ENCODE peak calls at places on chromosomes 2 and 18, in six cellular contexts. H, M, X, R, Y and Z are unnamed samples.

GRCh38 chr2:39938035-39938835 is 159.2 kb upstream of the THUMPD2 start:
- DNase-seq in H (no peak), M (no peak), Y (no peak), X (no peak), R (peak), Z (no peak)

GRCh38 chr2:240348522-240348921 is 86.9 kb upstream of the GPC1 start:
- DNase-seq in H (no peak), M (no peak), R (peak), Y (no peak), X (no peak), Z (no peak)

GRCh38 chr2:182038579-182038978 is 52.9 kb downstream of the PPP1R1C start:
- DNase-seq in R (peak), X (no peak), M (no peak), H (no peak), Y (no peak), Z (no peak)

GRCh38 chr2:149320362-149320761 is 10.0 kb upstream of the LYPD6 start:
- DNase-seq in X (no peak), Y (no peak), H (no peak), R (no peak), M (no peak), Z (no peak)

GRCh38 chr2:239192456-239192855 is 208.4 kb downstream of the HDAC4 start:
- DNase-seq in X (no peak), Y (no peak), M (no peak), H (no peak), R (no peak), Z (peak)

GRCh38 chr2:69291004-69291650 is 95.9 kb downstream of the GFPT1 start:
- DNase-seq in H (no peak), Y (no peak), R (peak), X (no peak), M (no peak), Z (no peak)

GRCh38 chr18:46374850-46375249 is 270.7 kb downstream of the HAUS1 start:
- DNase-seq in R (no peak), M (no peak), Y (no peak), H (no peak), X (no peak), Z (no peak)

GRCh38 chr2:135802350-135802749 is 34.6 kb downstream of the LCT start:
- DNase-seq in M (no peak), R (no peak), Y (no peak), X (no peak), H (no peak), Z (no peak)

GRCh38 chr2:112260295-112260625 is 5.4 kb upstream of the ZC3H8 start:
- DNase-seq in X (no peak), M (no peak), Y (no peak), H (no peak), R (no peak), Z (no peak)

GRCh38 chr2:115115135-115115534 is 672.7 kb downstream of the DPP10 start:
- DNase-seq in Y (no peak), X (no peak), M (no peak), R (no peak), H (no peak), Z (no peak)

GRCh38 chr2:172086349-172087190 is 1.3 kb downstream of the DLX1 start:
- DNase-seq in M (no peak), R (no peak), Y (no peak), H (peak), X (peak), Z (no peak)

GRCh38 chr2:121530563-121531334 is at the start of gene RNU4ATAC:
- DNase-seq in M (peak), R (peak), X (peak), Y (peak), H (peak), Z (peak)

GRCh38 chr2:241911551-241911950 is 42.0 kb downstream of the RTP5 start:
- DNase-seq in H (no peak), R (no peak), Y (no peak), X (no peak), M (no peak), Z (no peak)

GRCh38 chr2:128354161-128354560 is 35.5 kb upstream of the HS6ST1 start:
- DNase-seq in H (no peak), Y (no peak), R (no peak), X (no peak), M (no peak), Z (no peak)

GRCh38 chr2:40118622-40119021 is 333.3 kb downstream of the SLC8A1 start:
- DNase-seq in R (no peak), M (no peak), Y (no peak), H (no peak), X (no peak), Z (no peak)

GRCh38 chr2:230794472-230794871 is 70.3 kb upstream of the ITM2C start:
- DNase-seq in X (no peak), H (no peak), M (no peak), Y (no peak), R (peak), Z (no peak)

GRCh38 chr18:36284671-36285295 is 12.7 kb upstream of the FHOD3 start:
- DNase-seq in M (no peak), X (peak), Y (no peak), R (peak), H (peak), Z (no peak)

GRCh38 chr2:231563378-231563961 is 29.2 kb upstream of the TEX44 start:
- DNase-seq in R (peak), M (peak), X (peak), Y (peak), H (peak), Z (no peak)

GRCh38 chr2:85737481-85737880 is 16.3 kb upstream of the ATOH8 start:
- DNase-seq in H (peak), Y (no peak), M (peak), R (peak), X (no peak), Z (peak)

GRCh38 chr2:12824304-12824761 is 107.6 kb downstream of the TRIB2 start:
- DNase-seq in X (no peak), H (no peak), R (no peak), Y (no peak), M (no peak), Z (no peak)

GRCh38 chr2:170696948-170697347 is 18.2 kb upstream of the SP5 start:
- DNase-seq in R (no peak), H (no peak), Y (no peak), M (no peak), X (no peak), Z (no peak)

GRCh38 chr2:239918749-239919148 is 106.4 kb downstream of the NDUFA10 start:
- DNase-seq in H (no peak), X (no peak), M (no peak), Y (no peak), R (no peak), Z (peak)

GRCh38 chr2:152471499-152471898 is 136.5 kb downstream of the FMNL2 start:
- DNase-seq in Y (no peak), R (no peak), X (no peak), M (no peak), H (no peak), Z (no peak)

GRCh38 chr2:118433566-118433965 is 345.3 kb downstream of the INSIG2 start:
- DNase-seq in R (no peak), M (no peak), X (no peak), Y (no peak), H (no peak), Z (no peak)

GRCh38 chr2:117523267-117523666 is 291.2 kb upstream of the DDX18 start:
- DNase-seq in M (peak), R (peak), H (peak), X (no peak), Y (no peak), Z (no peak)

GRCh38 chr2:73175663-73176204 is 26.6 kb upstream of the NOTO start:
- DNase-seq in H (peak), Y (no peak), M (peak), X (peak), R (peak), Z (peak)

GRCh38 chr2:237465515-237466227 is 21.4 kb upstream of the MLPH start:
- DNase-seq in H (no peak), X (no peak), M (no peak), R (peak), Y (no peak), Z (no peak)

GRCh38 chr2:157185828-157186227 is 71.7 kb upstream of the GALNT5 start:
- DNase-seq in H (no peak), X (no peak), M (no peak), R (peak), Y (no peak), Z (no peak)

GRCh38 chr18:74395630-74396251 is 61.4 kb downstream of the DIPK1C start:
- DNase-seq in H (no peak), M (no peak), Y (no peak), X (no peak), R (no peak), Z (no peak)

GRCh38 chr2:25894135-25894830 is 16.0 kb upstream of the ASXL2 start:
- DNase-seq in M (peak), R (peak), X (no peak), H (no peak), Y (no peak), Z (no peak)

GRCh38 chr2:186751078-186751477 is 57.2 kb downstream of the FAM171B start:
- DNase-seq in Y (no peak), M (no peak), X (no peak), H (no peak), R (no peak), Z (no peak)

GRCh38 chr2:105765415-105766299 is 20.9 kb downstream of the NCK2 start:
- DNase-seq in X (no peak), R (no peak), H (no peak), Y (no peak), M (no peak), Z (no peak)

GRCh38 chr2:155965415-155966070 is 367.0 kb downstream of the NR4A2 start:
- DNase-seq in M (no peak), R (no peak), H (no peak), Y (no peak), X (no peak), Z (no peak)

GRCh38 chr2:15818186-15818795 is 122.1 kb upstream of the MYCN start:
- DNase-seq in R (no peak), M (no peak), H (no peak), X (no peak), Y (no peak), Z (no peak)

GRCh38 chr2:134405641-134406081 is 151.8 kb downstream of the MGAT5 start:
- DNase-seq in X (no peak), R (peak), Y (no peak), M (no peak), H (no peak), Z (no peak)

GRCh38 chr2:200698217-200698616 is 112.4 kb downstream of the AOX1 start:
- DNase-seq in X (no peak), Y (no peak), H (no peak), M (no peak), R (no peak), Z (no peak)

GRCh38 chr2:174704061-174704460 is 60.2 kb downstream of the CHRNA1 start:
- DNase-seq in M (no peak), R (no peak), Y (no peak), H (no peak), X (no peak), Z (no peak)

GRCh38 chr2:38722271-38723115 is 28.7 kb downstream of the SRSF7 start:
- DNase-seq in X (no peak), H (no peak), R (no peak), M (no peak), Y (no peak), Z (no peak)